ENCODE peak calls at places on chromosomes 11 and 22, in six cellular contexts. W is HepG2, G is K562, M is GM12878, U is H1, H is SK-N-SH. K is an unnamed sample.

GRCh38 chr22:49769691-49770315 is 57.9 kb downstream of the BRD1 start:
- DNase-seq in W (no peak), G (no peak), M (no peak), U (no peak), H (no peak), K (no peak)

GRCh38 chr11:95443386-95443785 is 212.4 kb upstream of the SESN3 start:
- DNase-seq in W (peak; percentile 5), G (peak; percentile 16), M (peak; percentile 48), U (no peak), H (no peak), K (no peak)

GRCh38 chr22:26143801-26144325 is 25.4 kb upstream of the SEZ6L start:
- DNase-seq in W (no peak), G (no peak), M (no peak), U (no peak), H (no peak), K (no peak)

GRCh38 chr11:14261094-14261493 is 97.9 kb downstream of the RRAS2 start:
- DNase-seq in W (no peak), G (no peak), M (no peak), U (no peak), H (no peak), K (no peak)

GRCh38 chr11:61926235-61926634 is 8.9 kb upstream of the RAB3IL1 start:
- DNase-seq in W (no peak), G (no peak), M (no peak), U (no peak), H (no peak), K (no peak)

GRCh38 chr11:121630041-121630440 is 177.3 kb upstream of the SORL1-AS1 start:
- DNase-seq in W (no peak), G (no peak), M (no peak), U (no peak), H (no peak), K (no peak)

GRCh38 chr11:8268530-8269461 is 5.1 kb upstream of the LMO1 start:
- DNase-seq in W (no peak), G (no peak), M (no peak), U (no peak), H (peak; percentile 83), K (no peak)

GRCh38 chr11:113951487-113951886 is 23.4 kb upstream of the HTR3A start:
- DNase-seq in W (no peak), G (no peak), M (no peak), U (no peak), H (peak; percentile 25), K (no peak)

GRCh38 chr11:33665666-33666065 is 35.0 kb downstream of the C11orf91 start:
- DNase-seq in W (no peak), G (no peak), M (no peak), U (no peak), H (no peak), K (no peak)

GRCh38 chr22:32378703-32379272 is 21.1 kb downstream of the RFPL3 start:
- DNase-seq in W (peak; percentile 51), G (peak; percentile 74), M (no peak), U (no peak), H (peak; percentile 80), K (peak; percentile 54)

GRCh38 chr22:42794551-42795510 is 62.2 kb downstream of the ARFGAP3 start:
- DNase-seq in W (peak; percentile 31), G (no peak), M (no peak), U (no peak), H (no peak), K (no peak)

GRCh38 chr11:76459299-76459698 is 14.5 kb downstream of the EMSY start:
- DNase-seq in W (no peak), G (peak; percentile 18), M (no peak), U (no peak), H (peak; percentile 38), K (peak; percentile 18)

GRCh38 chr11:102572537-102573220 is 42.1 kb upstream of the MMP7 start:
- DNase-seq in W (no peak), G (no peak), M (no peak), U (no peak), H (no peak), K (no peak)

GRCh38 chr11:67641302-67642147 is 2.0 kb upstream of the TBX10 start:
- DNase-seq in W (peak; percentile 32), G (no peak), M (no peak), U (no peak), H (no peak), K (no peak)

GRCh38 chr22:38505595-38506117 is 455 bp downstream of the DDX17 start:
- DNase-seq in W (no peak), G (peak; percentile 80), M (no peak), U (no peak), H (peak; percentile 75), K (no peak)

GRCh38 chr11:86469491-86470388 is 95.1 kb downstream of the CCDC81 start:
- DNase-seq in W (peak; percentile 83), G (no peak), M (no peak), U (no peak), H (no peak), K (no peak)

GRCh38 chr11:125289419-125290088 is 125.0 kb downstream of the PKNOX2 start:
- DNase-seq in W (no peak), G (no peak), M (no peak), U (no peak), H (peak; percentile 27), K (no peak)

GRCh38 chr11:17238377-17238776 is 30.6 kb upstream of the PIK3C2A start:
- DNase-seq in W (no peak), G (no peak), M (no peak), U (no peak), H (no peak), K (no peak)

GRCh38 chr22:35400335-35400680 is 368 bp downstream of the MCM5 start:
- DNase-seq in W (no peak), G (peak; percentile 26), M (no peak), U (no peak), H (no peak), K (no peak)

GRCh38 chr11:109745996-109746625 is 324.1 kb downstream of the C11orf87 start:
- DNase-seq in W (no peak), G (no peak), M (no peak), U (no peak), H (no peak), K (no peak)

GRCh38 chr11:35038211-35038930 is 100.6 kb upstream of the CD44 start:
- DNase-seq in W (no peak), G (peak; percentile 19), M (no peak), U (no peak), H (peak; percentile 5), K (no peak)

GRCh38 chr11:121654506-121655480 is 202.0 kb upstream of the SORL1-AS1 start:
- DNase-seq in W (peak; percentile 51), G (no peak), M (no peak), U (no peak), H (no peak), K (no peak)

GRCh38 chr11:28773606-28774005 is 665.4 kb downstream of the METTL15 start:
- DNase-seq in W (no peak), G (no peak), M (no peak), U (no peak), H (no peak), K (no peak)

GRCh38 chr11:86519064-86519911 is 144.6 kb downstream of the CCDC81 start:
- DNase-seq in W (no peak), G (no peak), M (no peak), U (no peak), H (no peak), K (no peak)

GRCh38 chr22:17751596-17751995 is 22.7 kb downstream of the BID start:
- DNase-seq in W (no peak), G (no peak), M (no peak), U (no peak), H (no peak), K (no peak)

DNA sequence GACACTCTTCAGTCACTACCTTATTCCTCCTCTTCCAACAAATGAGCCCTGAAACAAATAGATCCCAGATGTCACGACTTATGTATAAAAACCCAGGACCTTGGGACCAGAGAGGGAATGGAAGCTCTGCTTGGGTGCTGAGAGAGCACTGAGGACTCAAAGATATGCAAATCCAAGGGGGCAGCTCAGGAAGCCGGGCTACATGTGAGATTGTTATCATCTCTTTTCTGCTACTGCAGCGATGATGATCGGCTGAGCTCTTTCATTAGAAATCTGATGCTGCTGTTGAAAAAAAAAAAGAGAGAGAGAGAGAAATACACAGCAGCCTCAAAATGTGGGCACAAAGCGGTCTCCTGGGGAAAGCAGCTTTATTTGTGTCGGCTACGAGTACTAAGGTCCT is 120.3 kb downstream of the TRIM29 start:
- DNase-seq in W (no peak), G (no peak), M (no peak), U (no peak), H (peak; percentile 65), K (no peak)
- H2AFZ ChIP-seq in W (no peak overlapping the region), G (no peak overlapping the region), M (no peak overlapping the region), U (peak overlapping the region; percentile 56), H (no peak overlapping the region), K (no peak overlapping the region)

DNA sequence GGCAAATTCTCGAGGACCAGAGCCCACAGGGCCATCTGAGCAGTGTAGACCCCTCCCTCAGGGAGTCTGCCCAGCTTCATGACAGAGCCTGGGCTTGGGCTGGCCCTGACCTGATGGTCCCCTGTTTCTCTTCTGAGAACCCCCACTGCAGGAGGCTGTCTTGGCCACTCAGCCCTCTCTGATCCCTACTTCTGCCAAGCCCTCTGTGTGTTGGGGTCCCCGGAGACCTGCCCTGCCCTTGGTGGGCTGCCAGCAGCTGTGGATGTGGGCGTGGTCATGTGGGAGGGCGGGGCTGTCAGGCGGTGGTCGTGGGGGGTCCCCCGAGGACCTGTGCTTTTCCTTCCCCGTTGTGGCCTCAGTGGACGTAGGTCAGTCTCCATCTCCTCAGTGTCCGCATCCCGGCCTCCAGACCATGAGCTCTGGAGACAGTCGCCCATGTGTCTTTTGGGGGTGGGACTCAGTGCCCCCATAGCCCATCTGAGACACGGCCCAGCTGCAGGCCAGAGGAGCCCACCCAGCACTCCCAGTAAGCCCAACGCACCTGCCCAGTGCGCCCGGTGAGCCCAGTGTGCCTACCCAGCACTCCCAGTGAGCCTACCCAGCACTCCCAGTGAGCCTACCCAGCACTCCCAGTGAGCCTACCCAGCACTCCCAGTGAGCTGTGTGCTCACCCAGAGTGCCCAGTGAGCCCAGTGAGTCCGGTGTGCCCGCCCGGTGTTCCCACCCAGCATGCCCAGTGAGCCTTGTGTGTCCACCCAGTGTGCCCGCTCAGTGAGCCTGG is 409.2 kb downstream of the TBC1D22A start:
- DNase-seq in W (no peak), G (no peak), M (no peak), U (no peak), H (no peak), K (no peak)
- TF ChIP-seq JUND in W (no peak), G (no peak), M (no peak), U (no peak), H (no peak), K (no peak)

DNA sequence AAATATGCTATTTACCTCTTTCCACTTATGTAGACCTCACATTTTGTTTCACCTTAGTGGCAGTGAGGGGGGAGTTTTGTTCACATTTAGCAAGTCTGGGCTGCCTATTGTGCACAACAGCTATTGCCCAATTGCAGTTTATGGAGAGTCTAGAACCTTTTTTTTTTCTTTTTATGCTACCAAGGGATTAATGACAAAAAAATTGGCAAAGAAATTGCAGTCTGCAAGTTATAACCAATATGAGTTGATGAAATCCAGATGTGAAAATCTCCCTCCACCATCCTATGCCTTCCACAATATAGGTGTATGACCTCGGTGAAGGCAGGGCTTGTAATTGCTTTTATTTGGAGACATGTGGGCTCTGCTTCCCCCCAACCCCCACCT is 120.6 kb upstream of the SLC5A12 start:
- DNase-seq in W (no peak), G (no peak), M (no peak), U (no peak), H (no peak), K (no peak)
- H2AFZ ChIP-seq in W (no peak overlapping the region), G (no peak overlapping the region), M (no peak overlapping the region), U (no peak overlapping the region), H (no peak overlapping the region), K (no peak overlapping the region)

GRCh38 chr22:39654959-39655579 is 84.5 kb downstream of the CACNA1I start:
- DNase-seq in W (no peak), G (peak; percentile 30), M (no peak), U (no peak), H (peak; percentile 39), K (no peak)
- TF ChIP-seq JUND in W (no peak), G (no peak), M (no peak), U (no peak), H (no peak), K (no peak)

GRCh38 chr11:64844330-64845124 is at the start of gene CDC42BPG:
- DNase-seq in W (peak; percentile 27), G (peak; percentile 96), M (no peak), U (no peak), H (peak; percentile 93), K (peak; percentile 57)
- H2AFZ ChIP-seq in W (no peak within 1 kb of the TSS), G (peak within 1 kb of the TSS; percentile 91), M (peak within 1 kb of the TSS; percentile 79), U (no peak within 1 kb of the TSS), H (peak within 1 kb of the TSS; percentile 51), K (no peak within 1 kb of the TSS)

K was measured in HCT116.